ENCODE peak calls at places on chromosomes 4 and X, in four cellular contexts. L, S, K and U are unnamed samples.
A peak's percentile ranks its signal among the peaks of the same experiment; 100 is the strongest.

GRCh38 chr4:145333786-145334185 is 147.9 kb upstream of the SMAD1 start:
- DNase-seq in L (no peak), S (no peak), K (no peak), U (no peak)

GRCh38 chr4:22268350-22269025 is 247.4 kb downstream of the ADGRA3 start:
- DNase-seq in L (peak; percentile 16), S (no peak), K (no peak), U (no peak)

GRCh38 chr4:36573441-36573840 is 292.0 kb downstream of the DTHD1 start:
- DNase-seq in L (no peak), S (no peak), K (no peak), U (no peak)

GRCh38 chr4:39812500-39812899 is 114.6 kb downstream of the UBE2K start:
- DNase-seq in L (no peak), S (no peak), K (no peak), U (no peak)

GRCh38 chr4:158129649-158130048 is 43.2 kb downstream of the GASK1B start:
- DNase-seq in L (no peak), S (no peak), K (no peak), U (no peak)

GRCh38 chrX:135112096-135112729 is 8.1 kb downstream of the ETDB start:
- DNase-seq in L (no peak), S (peak; percentile 10), K (peak; percentile 33), U (no peak)

GRCh38 chr4:3518511-3518880 is 13.7 kb downstream of the LRPAP1 start:
- DNase-seq in L (no peak), S (no peak), K (no peak), U (no peak)

GRCh38 chr4:151485541-151486131 is 76.7 kb downstream of the FHIP1A start:
- DNase-seq in L (no peak), S (no peak), K (no peak), U (no peak)

GRCh38 chr4:153067376-153067775 is 131.3 kb downstream of the FHDC1 start:
- DNase-seq in L (peak; percentile 85), S (peak; percentile 24), K (no peak), U (no peak)

GRCh38 chr4:1318488-1319213 is 28.4 kb upstream of the UVSSA start:
- DNase-seq in L (no peak), S (peak; percentile 67), K (no peak), U (no peak)

GRCh38 chrX:45710081-45710801 is 509.6 kb upstream of the DIPK2B start:
- DNase-seq in L (no peak), S (no peak), K (peak; percentile 2), U (peak; percentile 69)

GRCh38 chrX:87846956-87847355 is 329.4 kb downstream of the KLHL4 start:
- DNase-seq in L (peak; percentile 0), S (no peak), K (no peak), U (no peak)

GRCh38 chr4:83267121-83267834 is 17.3 kb downstream of the COQ2 start:
- DNase-seq in L (no peak), S (no peak), K (no peak), U (no peak)

GRCh38 chr4:26267087-26267486 is 53.7 kb upstream of the RBPJ start:
- DNase-seq in L (no peak), S (no peak), K (no peak), U (no peak)

GRCh38 chr4:88242144-88242543 is 42.2 kb downstream of the PPM1K start:
- DNase-seq in L (peak; percentile 55), S (no peak), K (no peak), U (no peak)
- TF ChIP-seq GABPA in L (no peak), S (no peak), K (no peak), U (no peak)

GRCh38 chrX:40579880-40580536 is 762 bp upstream of the ATP6AP2 start:
- DNase-seq in L (no peak), S (no peak), K (peak; percentile 16), U (no peak)
- TF ChIP-seq ZBTB33 in L (no peak), S (no peak), K (no peak), U (no peak)

DNA sequence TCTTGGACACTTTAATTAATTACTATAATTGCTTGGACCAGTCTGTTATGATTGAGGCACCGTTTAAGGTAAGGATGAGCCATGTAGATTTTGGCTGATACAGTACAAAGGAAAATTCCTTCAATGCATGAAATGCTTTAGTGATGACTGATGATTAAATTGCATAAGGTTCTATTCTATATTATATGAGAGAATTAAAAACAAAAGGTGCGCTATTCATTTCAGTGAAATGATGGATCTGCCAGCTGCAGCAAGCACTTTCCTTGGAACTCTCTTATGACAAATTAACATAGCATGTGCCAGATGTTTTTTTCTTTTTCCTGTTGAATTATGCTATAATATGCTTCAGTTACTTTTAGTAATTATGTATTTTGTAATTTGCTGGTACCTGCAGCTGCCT is 98.5 kb downstream of the JADE1 start:
- DNase-seq in L (no peak), S (no peak), K (no peak), U (no peak)
- TF ChIP-seq GABPA in L (no peak), S (no peak), K (no peak), U (no peak)

DNA sequence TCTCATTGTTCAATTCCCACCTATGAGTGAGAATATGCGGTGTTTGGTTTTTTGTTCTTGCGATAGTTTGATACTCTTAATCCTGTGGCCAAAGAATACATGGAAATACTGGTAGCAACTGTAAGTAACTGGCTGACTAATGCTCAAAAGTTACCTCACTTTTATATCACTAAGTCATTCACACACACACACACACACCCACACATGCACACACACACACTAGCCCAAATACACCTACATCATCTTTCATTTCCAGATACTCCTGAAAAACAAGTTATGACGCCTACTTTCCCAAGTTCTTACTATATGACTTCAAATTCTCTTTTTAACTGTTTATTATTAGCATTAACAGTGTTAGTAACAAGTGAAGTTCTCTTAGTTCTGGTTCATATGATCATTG is 101.3 kb downstream of the DCHS2 start:
- DNase-seq in L (no peak), S (no peak), K (no peak), U (no peak)
- TF ChIP-seq ZBTB33 in L (no peak), S (no peak), K (no peak), U (no peak)

DNA sequence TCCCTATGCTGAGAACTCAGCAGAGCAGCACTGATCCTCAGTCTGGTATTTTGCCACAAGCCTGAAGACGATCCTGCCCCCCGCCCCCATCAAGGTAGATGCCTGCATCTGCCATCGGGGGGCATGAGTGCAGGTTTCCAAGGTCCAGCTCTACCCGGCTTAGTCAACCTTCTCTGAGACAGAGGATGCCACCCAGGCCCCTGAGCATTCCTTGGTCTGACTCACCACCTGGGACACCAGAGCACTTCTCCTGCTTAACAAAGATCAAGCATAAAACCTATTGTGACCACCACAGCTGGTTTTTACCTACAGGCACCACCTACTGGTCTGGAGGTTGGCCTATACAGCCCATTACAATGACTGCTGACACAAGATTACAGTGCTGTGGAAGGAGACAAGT is 1168.1 kb downstream of the PCDH19 start:
- DNase-seq in L (no peak), S (no peak), K (no peak), U (no peak)
- TF ChIP-seq GABPA in L (no peak), S (no peak), K (no peak), U (no peak)

GRCh38 chrX:103780701-103781402 is 4.2 kb downstream of the PLP1 start:
- DNase-seq in L (no peak), S (no peak), K (no peak), U (no peak)
- TF ChIP-seq ZBTB33 in L (no peak), S (no peak), K (no peak), U (no peak)

DNA sequence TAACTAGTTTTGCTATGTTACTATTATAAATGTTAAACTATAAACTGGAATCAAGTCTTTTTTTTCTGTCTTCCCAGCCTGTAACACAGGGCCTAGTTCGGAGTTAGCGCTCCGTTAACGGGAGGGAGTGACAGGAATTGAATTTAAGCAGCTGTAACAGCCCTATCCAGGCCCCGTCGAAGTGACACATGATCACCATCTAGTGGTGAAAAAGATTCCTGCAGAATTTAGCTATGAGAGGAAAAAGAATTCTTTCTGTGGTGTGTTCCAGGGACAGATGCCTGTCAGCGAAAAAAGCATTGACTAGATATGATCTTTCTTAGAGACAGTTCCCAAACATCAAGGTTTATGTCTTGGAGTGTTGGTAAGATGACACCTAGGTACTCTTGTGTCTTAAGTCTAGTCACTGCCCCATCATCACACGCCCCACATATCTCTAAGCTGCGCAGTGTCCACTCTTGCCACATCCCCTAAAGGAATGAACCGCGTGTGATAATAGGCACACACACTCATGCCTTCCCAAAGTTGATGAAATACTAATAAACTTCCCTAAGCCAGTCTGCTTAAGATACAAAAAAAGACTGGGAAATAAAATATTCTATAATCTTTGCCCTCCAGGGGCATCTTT is 2.1 kb downstream of the GAB3 start:
- DNase-seq in L (peak; percentile 32), S (peak; percentile 65), K (peak; percentile 70), U (no peak)
- TF ChIP-seq GABPA in L (no peak), S (no peak), K (no peak), U (no peak)